ENCODE peak calls at places on chromosome 13, in seven cellular contexts. O, I, N, A, S, R and H are unnamed samples.

GRCh38 chr13:48730971-48731658 is 77.4 kb downstream of the CYSLTR2 start:
- DNase-seq in S (no peak), A (peak; percentile 87), I (no peak), N (no peak), O (peak; percentile 69), R (peak; percentile 14), H (no peak)

GRCh38 chr13:93922063-93922462 is 557.4 kb downstream of the DCT start:
- DNase-seq in O (peak; percentile 12), S (no peak), R (no peak), I (no peak), N (no peak), A (peak; percentile 18), H (no peak)

GRCh38 chr13:59607780-59608233 is 555.9 kb downstream of the DIAPH3 start:
- DNase-seq in O (no peak), N (no peak), R (no peak), I (no peak), S (no peak), A (no peak), H (no peak)

GRCh38 chr13:73338389-73338788 is 279.6 kb downstream of the KLF5 start:
- DNase-seq in N (no peak), R (no peak), A (peak; percentile 86), I (no peak), S (no peak), O (no peak), H (no peak)

GRCh38 chr13:33610471-33611015 is 207.4 kb upstream of the RFC3 start:
- DNase-seq in N (no peak), I (peak; percentile 77), R (peak; percentile 46), O (no peak), A (peak; percentile 5), S (peak; percentile 40), H (peak; percentile 14)

GRCh38 chr13:100694722-100695644 is 20.4 kb upstream of the TMTC4 start:
- DNase-seq in A (peak; percentile 68), R (peak; percentile 31), S (no peak), I (no peak), N (no peak), O (peak; percentile 46), H (no peak)

GRCh38 chr13:110108348-110109139 is 198.4 kb downstream of the COL4A1 start:
- DNase-seq in A (peak; percentile 95), R (peak; percentile 91), N (peak; percentile 71), S (no peak), O (peak; percentile 89), I (peak; percentile 80), H (peak; percentile 88)

GRCh38 chr13:80336335-80336734 is 4.6 kb downstream of the SPRY2 start:
- DNase-seq in O (peak; percentile 52), R (no peak), A (peak; percentile 40), I (no peak), S (no peak), N (no peak), H (no peak)

GRCh38 chr13:108086678-108087077 is 128.7 kb downstream of the LIG4 start:
- DNase-seq in O (peak; percentile 0), I (no peak), R (peak; percentile 49), A (peak; percentile 71), N (no peak), S (no peak), H (no peak)
- TF ChIP-seq CTCF in O (no peak), I (no peak), R (peak; percentile 51), A (peak; percentile 69), N (no peak), S (no peak), H (no peak)

GRCh38 chr13:114109646-114110045 is 22.8 kb downstream of the RASA3 start:
- DNase-seq in R (no peak), I (no peak), A (no peak), S (peak; percentile 43), O (no peak), N (no peak), H (peak; percentile 62)
- TF ChIP-seq CTCF in R (no peak), I (no peak), A (no peak), S (no peak), O (no peak), N (no peak), H (no peak)

GRCh38 chr13:44243198-44243852 is 130.3 kb upstream of the SERP2 start:
- DNase-seq in S (no peak), I (peak; percentile 57), R (peak; percentile 74), A (peak; percentile 89), O (peak; percentile 87), N (no peak), H (no peak)
- TF ChIP-seq CTCF in S (no peak), I (peak; percentile 46), R (peak; percentile 53), A (peak; percentile 73), O (peak; percentile 67), N (peak; percentile 17), H (no peak)

DNA sequence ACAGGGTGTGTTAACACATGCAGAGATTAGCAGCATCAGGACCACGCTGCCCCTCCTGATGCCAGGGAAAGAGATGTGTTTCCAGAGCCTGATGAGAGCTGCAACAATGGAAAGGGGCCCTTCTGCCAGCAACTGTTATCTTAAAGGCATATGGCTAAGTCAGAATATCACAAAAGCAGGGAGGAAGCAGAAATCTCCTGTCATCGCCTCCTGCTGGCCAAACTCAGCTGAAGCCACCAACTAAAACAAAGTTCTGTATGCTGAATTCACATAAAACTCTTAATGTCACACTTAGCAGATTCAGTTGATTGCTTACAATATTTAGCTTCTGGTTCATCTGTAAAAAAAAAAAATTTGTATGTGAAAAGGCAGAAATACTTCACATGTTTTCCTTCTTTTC is 178.2 kb downstream of the GPC5 start:
- DNase-seq in N (no peak), A (no peak), O (no peak), S (no peak), R (peak; percentile 26), I (no peak), H (no peak)
- TF ChIP-seq CTCF in N (no peak), A (peak; percentile 24), O (peak; percentile 27), S (no peak), R (peak; percentile 25), I (no peak), H (no peak)

DNA sequence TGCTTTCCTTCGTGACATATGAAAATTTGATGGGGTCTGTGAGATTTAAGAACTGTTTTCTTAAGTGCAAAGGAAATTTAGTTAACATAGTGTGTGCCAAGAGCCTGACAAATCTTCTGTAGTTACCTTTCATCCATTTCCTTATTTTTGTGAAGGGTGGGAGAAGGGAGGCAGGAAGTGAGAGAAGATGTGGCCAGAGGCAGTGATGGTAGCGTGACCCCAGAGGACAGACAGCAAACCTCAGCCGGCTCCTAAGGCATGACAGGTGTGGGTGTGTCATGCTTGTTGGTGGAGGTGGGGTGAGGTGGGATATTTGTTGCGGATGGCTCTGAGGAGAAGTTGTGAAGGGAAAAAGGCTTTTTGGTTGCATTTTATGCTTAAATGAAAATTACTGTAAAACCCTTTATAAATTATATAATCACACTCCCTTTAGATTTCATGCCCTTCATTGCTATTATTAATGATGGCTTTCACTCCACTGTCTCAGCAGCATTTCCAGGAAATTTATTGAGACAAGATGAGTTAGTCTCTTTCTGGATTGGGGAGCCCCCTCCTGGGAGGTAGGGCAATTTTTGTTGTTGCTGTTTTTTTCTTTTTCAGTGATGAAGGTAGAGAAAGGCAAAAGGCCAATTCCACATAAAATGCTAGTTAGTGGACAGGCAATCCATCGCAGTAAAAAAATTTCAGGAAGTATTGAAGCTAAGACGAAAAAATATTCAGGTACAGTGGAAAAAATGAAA is 80.0 kb downstream of the TEX26 start:
- DNase-seq in R (no peak), A (peak; percentile 72), S (no peak), O (peak; percentile 55), N (no peak), I (no peak), H (no peak)
- TF ChIP-seq CTCF in R (peak; percentile 12), A (peak; percentile 77), S (no peak), O (peak; percentile 60), N (no peak), I (no peak), H (no peak)

GRCh38 chr13:75906315-75906714 is 270.2 kb downstream of the LMO7 start:
- DNase-seq in S (no peak), A (no peak), N (no peak), I (no peak), O (no peak), R (no peak), H (no peak)
- TF ChIP-seq CTCF in S (no peak), A (no peak), N (no peak), I (no peak), O (no peak), R (no peak), H (no peak)